ENCODE peak calls at places on chromosome 18, in nine cellular contexts. M is lower lobe of right lung; H is MCF 10A; Y is stimulated activated naive CD4-positive, alpha-beta T cell treated with Interleukin-2 at 50 U/mL for 16 hours; Z is NCI-H1092 treated with DMSO at 0.1 percent for 48 hours; R is adrenal gland; X is PC-3; B is hepatocyte; P is ACHN. D is an unnamed sample.

GRCh38 chr18:46104128-46104911 is at the start of gene HAUS1:
- DNase-seq in M (peak), H (peak), Y (peak), Z (peak), R (peak), X (peak), B (peak), P (peak), D (peak)

GRCh38 chr18:76573325-76574025 is 78.4 kb upstream of the ZNF516 start:
- DNase-seq in M (no peak), H (peak), Y (no peak), Z (no peak), R (peak), X (peak), B (no peak), P (peak), D (peak)

GRCh38 chr18:69935319-69936190 is 12.1 kb downstream of the CD226 start:
- DNase-seq in M (peak), H (peak), Y (peak), Z (no peak), R (no peak), X (no peak), B (peak), P (no peak), D (no peak)

GRCh38 chr18:77042583-77042982 is 90.0 kb downstream of the MBP start:
- DNase-seq in M (no peak), H (no peak), Y (no peak), Z (no peak), R (no peak), X (no peak), B (no peak), P (no peak), D (no peak)

GRCh38 chr18:69538849-69539248 is 138.2 kb downstream of the DOK6 start:
- DNase-seq in M (no peak), H (no peak), Y (no peak), Z (no peak), R (no peak), X (no peak), B (no peak), P (no peak), D (no peak)

GRCh38 chr18:62978251-62979049 is 263.1 kb downstream of the PHLPP1 start:
- DNase-seq in M (no peak), H (no peak), Y (no peak), Z (no peak), R (no peak), X (no peak), B (no peak), P (no peak), D (no peak)

GRCh38 chr18:56836173-56836572 is 185.0 kb downstream of the WDR7 start:
- DNase-seq in M (no peak), H (no peak), Y (no peak), Z (no peak), R (no peak), X (no peak), B (no peak), P (no peak), D (no peak)

GRCh38 chr18:57797209-57797651 is 5.9 kb downstream of the ATP8B1 start:
- DNase-seq in M (no peak), H (no peak), Y (no peak), Z (peak), R (no peak), X (peak), B (peak), P (no peak), D (no peak)

GRCh38 chr18:46407471-46408166 is 249.4 kb downstream of the LOXHD1 start:
- DNase-seq in M (no peak), H (peak), Y (no peak), Z (no peak), R (no peak), X (no peak), B (peak), P (no peak), D (no peak)

GRCh38 chr18:8006979-8007378 is 439.9 kb downstream of the PTPRM start:
- DNase-seq in M (no peak), H (no peak), Y (no peak), Z (no peak), R (no peak), X (no peak), B (no peak), P (no peak), D (no peak)

GRCh38 chr18:47399475-47399874 is 148.0 kb upstream of the SKOR2 start:
- DNase-seq in M (no peak), H (no peak), Y (no peak), Z (no peak), R (no peak), X (no peak), B (no peak), P (no peak), D (no peak)

GRCh38 chr18:40769786-40770185 is 1185.2 kb upstream of the PIK3C3 start:
- DNase-seq in M (no peak), H (peak), Y (no peak), Z (no peak), R (no peak), X (peak), B (no peak), P (no peak), D (peak)

GRCh38 chr18:26005950-26006349 is 84.5 kb downstream of the SS18 start:
- DNase-seq in M (no peak), H (no peak), Y (no peak), Z (no peak), R (no peak), X (no peak), B (no peak), P (no peak), D (no peak)

GRCh38 chr18:58388736-58389135 is 240.2 kb downstream of the ALPK2 start:
- DNase-seq in M (no peak), H (no peak), Y (no peak), Z (no peak), R (no peak), X (no peak), B (no peak), P (no peak), D (no peak)

GRCh38 chr18:49878996-49879585 is 65.8 kb upstream of the ACAA2 start:
- DNase-seq in M (no peak), H (no peak), Y (no peak), Z (no peak), R (no peak), X (no peak), B (no peak), P (no peak), D (no peak)

GRCh38 chr18:71114550-71115210 is 825.8 kb downstream of the SOCS6 start:
- DNase-seq in M (no peak), H (no peak), Y (no peak), Z (no peak), R (no peak), X (no peak), B (no peak), P (no peak), D (no peak)

GRCh38 chr18:57241869-57242268 is 95.0 kb downstream of the BOD1L2 start:
- DNase-seq in M (no peak), H (no peak), Y (no peak), Z (no peak), R (no peak), X (no peak), B (no peak), P (no peak), D (no peak)

GRCh38 chr18:35122586-35123224 is 81.5 kb downstream of the MAPRE2 start:
- DNase-seq in M (no peak), H (peak), Y (no peak), Z (no peak), R (peak), X (no peak), B (peak), P (no peak), D (no peak)

GRCh38 chr18:4544131-4544530 is 89.0 kb upstream of the DLGAP1 start:
- DNase-seq in M (no peak), H (no peak), Y (no peak), Z (no peak), R (no peak), X (no peak), B (peak), P (no peak), D (no peak)

D was measured in ELR.